ENCODE peak calls at places on chromosomes 5 and 9, in four cellular contexts. R, T, Z and E are unnamed samples.
A peak's percentile ranks its signal among the peaks of the same experiment; 100 is the strongest.

GRCh38 chr5:156367602-156368001 is 40.6 kb downstream of the SGCD start:
- DNase-seq in R (peak; percentile 30), T (no peak), Z (peak; percentile 21), E (no peak)

GRCh38 chr5:119347996-119348395 is 7.8 kb upstream of the TNFAIP8 start:
- DNase-seq in R (no peak), T (no peak), Z (no peak), E (no peak)

GRCh38 chr9:8558176-8558575 is 758.6 kb upstream of the DMAC1 start:
- DNase-seq in R (no peak), T (no peak), Z (peak; percentile 74), E (no peak)

GRCh38 chr9:4214506-4214905 is 85.4 kb downstream of the GLIS3 start:
- DNase-seq in R (no peak), T (no peak), Z (no peak), E (no peak)

GRCh38 chr9:98806394-98807069 is 938 bp upstream of the GALNT12 start:
- DNase-seq in R (no peak), T (no peak), Z (peak; percentile 32), E (no peak)

GRCh38 chr9:85702881-85703280 is 38.9 kb downstream of the AGTPBP1 start:
- DNase-seq in R (no peak), T (no peak), Z (peak; percentile 1), E (no peak)

GRCh38 chr9:111036068-111036789 is 2.0 kb downstream of the LPAR1 start:
- DNase-seq in R (peak; percentile 80), T (no peak), Z (peak; percentile 69), E (no peak)

GRCh38 chr9:107870927-107871720 is 381.6 kb upstream of the KLF4 start:
- DNase-seq in R (no peak), T (no peak), Z (no peak), E (no peak)

GRCh38 chr5:139543423-139543991 is 17.6 kb upstream of the UBE2D2 start:
- DNase-seq in R (peak; percentile 61), T (peak; percentile 87), Z (no peak), E (peak; percentile 12)

GRCh38 chr5:101977729-101978345 is 318.2 kb downstream of the SLCO4C1 start:
- DNase-seq in R (no peak), T (peak; percentile 10), Z (peak; percentile 59), E (no peak)

GRCh38 chr9:112380102-112380581 is at the start of gene HSDL2:
- DNase-seq in R (peak; percentile 50), T (no peak), Z (peak; percentile 57), E (no peak)

GRCh38 chr5:79924936-79925893 is 65.8 kb downstream of the MTX3 start:
- DNase-seq in R (no peak), T (no peak), Z (peak; percentile 28), E (no peak)

GRCh38 chr5:124404796-124405195 is 341.6 kb downstream of the ZNF608 start:
- DNase-seq in R (no peak), T (no peak), Z (no peak), E (no peak)

GRCh38 chr5:36444582-36444999 is 142.9 kb upstream of the RANBP3L start:
- DNase-seq in R (peak; percentile 71), T (no peak), Z (peak; percentile 21), E (no peak)

GRCh38 chr9:91162784-91163440 is 198.8 kb downstream of the AUH start:
- DNase-seq in R (peak; percentile 40), T (peak; percentile 61), Z (no peak), E (no peak)

GRCh38 chr5:87263498-87263897 is 4.2 kb upstream of the RASA1 start:
- DNase-seq in R (no peak), T (no peak), Z (no peak), E (no peak)

GRCh38 chr9:121353246-121353975 is 16.6 kb downstream of the STOM start:
- DNase-seq in R (no peak), T (no peak), Z (no peak), E (no peak)

GRCh38 chr5:73437126-73438047 is 11.2 kb downstream of the FOXD1 start:
- DNase-seq in R (no peak), T (no peak), Z (no peak), E (no peak)

GRCh38 chr5:151770383-151771258 is 1.1 kb upstream of the G3BP1 start:
- DNase-seq in R (peak; percentile 78), T (no peak), Z (peak; percentile 82), E (peak; percentile 65)

GRCh38 chr9:77417570-77417969 is 230.6 kb downstream of the GNA14 start:
- DNase-seq in R (no peak), T (no peak), Z (peak; percentile 83), E (no peak)

GRCh38 chr9:135524130-135524861 is 3.1 kb downstream of the LCN1 start:
- DNase-seq in R (no peak), T (no peak), Z (peak; percentile 41), E (no peak)

GRCh38 chr5:157913575-157913974 is 54.6 kb upstream of the CLINT1 start:
- DNase-seq in R (no peak), T (no peak), Z (no peak), E (no peak)

GRCh38 chr5:91018185-91018584 is 364.9 kb downstream of the ARRDC3 start:
- DNase-seq in R (no peak), T (no peak), Z (no peak), E (no peak)

GRCh38 chr5:125151150-125151932 is 404.9 kb upstream of the ZNF608 start:
- DNase-seq in R (no peak), T (no peak), Z (no peak), E (no peak)

GRCh38 chr5:169584998-169585451 is 1.5 kb downstream of the SPDL1 start:
- DNase-seq in R (no peak), T (no peak), Z (no peak), E (no peak)

GRCh38 chr9:129225815-129226214 is 47.8 kb upstream of the IER5L start:
- DNase-seq in R (no peak), T (no peak), Z (peak; percentile 86), E (no peak)

GRCh38 chr9:33170464-33171156 is 3.5 kb upstream of the B4GALT1 start:
- DNase-seq in R (no peak), T (no peak), Z (peak; percentile 37), E (no peak)
- TF ChIP-seq CTCF in R (no peak), T (peak; percentile 56), Z (peak; percentile 10), E (no peak)

DNA sequence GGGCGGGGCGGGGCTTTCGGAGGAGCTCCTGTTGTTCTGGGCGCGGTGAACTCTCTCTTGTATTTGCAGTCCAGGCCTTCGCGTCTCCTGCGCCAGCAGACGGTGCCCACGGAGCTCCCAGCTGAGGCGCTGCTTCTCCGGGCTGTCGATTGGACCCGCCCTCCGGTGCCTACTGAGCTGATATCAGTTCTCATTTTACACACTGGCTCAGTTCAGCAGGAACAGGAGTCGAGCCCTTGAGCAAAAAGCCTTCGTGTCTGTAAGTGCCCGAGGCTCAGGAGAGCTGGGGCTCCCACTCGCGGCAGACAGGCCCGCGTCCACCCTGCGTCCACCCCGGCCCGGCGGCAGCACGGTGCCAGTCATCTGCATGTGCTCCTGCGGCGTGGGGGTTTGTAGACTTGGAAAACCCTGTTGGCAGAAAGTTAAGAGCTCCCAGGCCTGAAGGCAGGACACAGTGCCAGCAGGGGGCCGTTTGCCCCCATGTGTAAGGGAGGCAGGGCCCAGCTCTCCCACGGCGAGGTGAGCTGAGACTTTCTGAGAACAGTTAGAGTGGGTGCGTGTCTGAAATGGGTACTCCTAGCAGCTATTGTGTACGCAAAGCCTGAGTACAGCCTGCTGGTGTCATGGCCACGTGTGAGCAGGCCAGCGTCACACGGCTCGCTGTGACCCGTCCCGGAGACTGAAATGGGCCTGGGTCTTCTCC is 231.5 kb downstream of the FANCC start:
- DNase-seq in R (no peak), T (no peak), Z (no peak), E (no peak)
- TF ChIP-seq CTCF in R (no peak), T (no peak), Z (no peak), E (no peak)

GRCh38 chr5:21810737-21811316 is 1042.3 kb downstream of the CDH12 start:
- DNase-seq in R (no peak), T (no peak), Z (peak; percentile 57), E (no peak)
- TF ChIP-seq CTCF in R (peak; percentile 6), T (peak; percentile 13), Z (peak; percentile 35), E (no peak)

GRCh38 chr5:3592298-3592697 is 3.3 kb upstream of the IRX1 start:
- DNase-seq in R (no peak), T (no peak), Z (no peak), E (no peak)

GRCh38 chr5:3593771-3594513 is 1.7 kb upstream of the IRX1 start:
- DNase-seq in R (no peak), T (no peak), Z (no peak), E (no peak)

GRCh38 chr5:3595102-3595961 is at the start of gene IRX1:
- DNase-seq in R (no peak), T (no peak), Z (no peak), E (no peak)

GRCh38 chr5:3596261-3596825 is 711 bp downstream of the IRX1 start:
- DNase-seq in R (no peak), T (no peak), Z (no peak), E (no peak)

GRCh38 chr5:3594514-3595101 is 1.0 kb upstream of the IRX1 start:
- DNase-seq in R (peak; percentile 13), T (no peak), Z (no peak), E (no peak)
- TF ChIP-seq CTCF in R (no peak), T (no peak), Z (no peak), E (no peak)

DNA sequence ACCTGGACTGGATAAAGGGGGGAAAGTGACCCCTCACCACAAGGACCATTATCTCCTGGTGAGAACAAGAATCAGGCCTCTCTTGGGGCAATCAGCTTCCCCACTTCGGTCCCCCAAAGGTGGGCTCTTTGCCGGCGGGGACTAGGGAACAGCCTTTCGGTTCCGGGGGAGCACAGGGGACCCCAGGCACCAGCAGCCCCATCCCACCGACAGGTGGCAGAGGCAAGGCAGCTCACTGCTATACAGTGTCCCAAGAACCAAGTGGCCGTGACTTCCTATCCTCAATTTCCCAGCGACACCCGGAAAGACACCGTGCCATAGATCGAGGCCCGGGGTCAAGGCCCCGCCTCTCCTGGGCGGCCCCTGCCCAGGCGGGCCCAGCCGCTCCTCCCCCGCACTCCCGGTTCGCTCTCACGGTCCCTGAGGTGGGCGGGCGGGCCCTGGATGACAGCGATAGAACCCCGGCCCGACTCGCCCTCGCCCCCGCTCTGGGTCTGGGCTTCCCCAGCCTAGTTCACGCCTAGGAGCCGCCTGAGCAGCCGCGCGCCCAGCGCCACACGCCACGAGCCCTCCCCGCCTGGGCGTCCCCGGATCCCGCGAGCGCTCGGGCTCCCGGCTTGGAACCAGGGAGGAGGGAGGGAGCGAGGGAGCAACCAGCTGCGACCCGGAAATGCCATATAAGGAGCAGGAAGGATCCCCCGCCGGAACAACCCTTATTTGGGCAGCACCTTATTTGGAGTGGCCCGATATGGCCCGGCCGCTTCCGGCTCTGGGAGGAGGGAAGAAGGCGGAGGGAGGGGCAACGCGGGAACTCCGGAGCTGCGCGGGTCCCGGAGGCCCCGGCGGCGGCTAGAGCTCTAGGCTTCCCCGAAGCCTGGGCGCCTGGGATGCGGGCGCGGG is 641 bp upstream of the EGR1 start:
- DNase-seq in R (peak; percentile 96), T (peak; percentile 94), Z (peak; percentile 99), E (peak; percentile 91)
- TF ChIP-seq CTCF in R (peak; percentile 59), T (no peak), Z (no peak), E (no peak)

GRCh38 chr5:28734396-28734795 is 1696.0 kb upstream of the CDH9 start:
- DNase-seq in R (no peak), T (no peak), Z (no peak), E (no peak)
- TF ChIP-seq CTCF in R (no peak), T (no peak), Z (no peak), E (no peak)

GRCh38 chr9:133359420-133360175 is 3.2 kb downstream of the SURF2 start:
- DNase-seq in R (no peak), T (no peak), Z (no peak), E (no peak)
- TF ChIP-seq CTCF in R (no peak), T (peak; percentile 17), Z (peak; percentile 21), E (peak; percentile 16)